ENCODE peak calls at places on chromosomes 3 and 15, in six cellular contexts. One of them, this sample, is unnamed.

GRCh38 chr3:38331257-38332022 is 15.1 kb upstream of the XYLB start:
- DNase-seq in testis: no peak
- DNase-seq in lower lobe of right lung: no peak
- DNase-seq in cardiac muscle cell: no peak
- DNase-seq in adrenal gland: no peak
- DNase-seq in hepatocyte: no peak
- DNase-seq in this sample: no peak

GRCh38 chr15:39242345-39242744 is 338.5 kb upstream of the THBS1 start:
- DNase-seq in hepatocyte: no peak
- DNase-seq in testis: no peak
- DNase-seq in lower lobe of right lung: no peak
- DNase-seq in cardiac muscle cell: no peak
- DNase-seq in adrenal gland: no peak
- DNase-seq in this sample: no peak

GRCh38 chr15:35485411-35485810 is 60.6 kb downstream of the DPH6 start:
- DNase-seq in lower lobe of right lung: no peak
- DNase-seq in cardiac muscle cell: no peak
- DNase-seq in adrenal gland: no peak
- DNase-seq in hepatocyte: no peak
- DNase-seq in testis: no peak
- DNase-seq in this sample: no peak

GRCh38 chr3:172170841-172171240 is 131.5 kb downstream of the FNDC3B start:
- DNase-seq in hepatocyte: no peak
- DNase-seq in testis: no peak
- DNase-seq in lower lobe of right lung: no peak
- DNase-seq in cardiac muscle cell: no peak
- DNase-seq in adrenal gland: no peak
- DNase-seq in this sample: no peak

GRCh38 chr3:47536967-47537366 is 23.5 kb upstream of the ELP6 start:
- DNase-seq in hepatocyte: no peak
- DNase-seq in adrenal gland: no peak
- DNase-seq in lower lobe of right lung: no peak
- DNase-seq in testis: no peak
- DNase-seq in cardiac muscle cell: no peak
- DNase-seq in this sample: no peak

GRCh38 chr15:28024889-28025250 is 74.2 kb downstream of the OCA2 start:
- DNase-seq in cardiac muscle cell: no peak
- DNase-seq in testis: no peak
- DNase-seq in hepatocyte: no peak
- DNase-seq in adrenal gland: no peak
- DNase-seq in lower lobe of right lung: no peak
- DNase-seq in this sample: no peak

GRCh38 chr3:144590854-144591253 is 619.2 kb downstream of the DIPK2A start:
- DNase-seq in cardiac muscle cell: no peak
- DNase-seq in hepatocyte: peak; percentile 5
- DNase-seq in adrenal gland: no peak
- DNase-seq in lower lobe of right lung: no peak
- DNase-seq in testis: no peak
- DNase-seq in this sample: no peak

GRCh38 chr3:141784096-141784495 is 20.9 kb downstream of the GRK7 start:
- DNase-seq in lower lobe of right lung: no peak
- DNase-seq in hepatocyte: no peak
- DNase-seq in testis: no peak
- DNase-seq in adrenal gland: no peak
- DNase-seq in cardiac muscle cell: no peak
- DNase-seq in this sample: no peak

GRCh38 chr3:50257990-50258389 is 11.0 kb upstream of the SEMA3B start:
- DNase-seq in hepatocyte: no peak
- DNase-seq in testis: no peak
- DNase-seq in adrenal gland: no peak
- DNase-seq in lower lobe of right lung: no peak
- DNase-seq in cardiac muscle cell: no peak
- DNase-seq in this sample: no peak

GRCh38 chr15:46177219-46177618 is 542.4 kb downstream of the SQOR start:
- DNase-seq in cardiac muscle cell: peak; percentile 2
- DNase-seq in hepatocyte: no peak
- DNase-seq in testis: no peak
- DNase-seq in lower lobe of right lung: no peak
- DNase-seq in adrenal gland: no peak
- DNase-seq in this sample: no peak

GRCh38 chr15:87522997-87523396 is 733.5 kb downstream of the NTRK3 start:
- DNase-seq in hepatocyte: no peak
- DNase-seq in adrenal gland: no peak
- DNase-seq in lower lobe of right lung: no peak
- DNase-seq in testis: no peak
- DNase-seq in cardiac muscle cell: no peak
- DNase-seq in this sample: no peak

GRCh38 chr15:40441736-40442531 is 1.2 kb downstream of the BAHD1 start:
- DNase-seq in testis: peak; percentile 33
- DNase-seq in hepatocyte: peak; percentile 77
- DNase-seq in lower lobe of right lung: no peak
- DNase-seq in adrenal gland: no peak
- DNase-seq in cardiac muscle cell: peak; percentile 59
- DNase-seq in this sample: no peak

GRCh38 chr3:37855363-37855970 is 6.2 kb upstream of the CTDSPL start:
- DNase-seq in lower lobe of right lung: peak; percentile 89
- DNase-seq in cardiac muscle cell: peak; percentile 81
- DNase-seq in adrenal gland: peak; percentile 91
- DNase-seq in hepatocyte: peak; percentile 88
- DNase-seq in testis: peak; percentile 94
- DNase-seq in this sample: peak; percentile 64

GRCh38 chr3:14598143-14598569 is 53.4 kb upstream of the CCDC174 start:
- DNase-seq in adrenal gland: peak; percentile 15
- DNase-seq in lower lobe of right lung: no peak
- DNase-seq in cardiac muscle cell: peak; percentile 66
- DNase-seq in hepatocyte: peak; percentile 70
- DNase-seq in testis: peak; percentile 26
- DNase-seq in this sample: peak; percentile 42

GRCh38 chr3:116886202-116886893 is 176.8 kb downstream of the TUSC7 start:
- DNase-seq in adrenal gland: no peak
- DNase-seq in lower lobe of right lung: no peak
- DNase-seq in hepatocyte: no peak
- DNase-seq in cardiac muscle cell: no peak
- DNase-seq in testis: no peak
- DNase-seq in this sample: no peak

GRCh38 chr3:9377981-9378380 is 15.1 kb downstream of the THUMPD3 start:
- DNase-seq in cardiac muscle cell: no peak
- DNase-seq in testis: no peak
- DNase-seq in lower lobe of right lung: no peak
- DNase-seq in hepatocyte: no peak
- DNase-seq in adrenal gland: no peak
- DNase-seq in this sample: no peak

GRCh38 chr3:128584412-128585020 is 66.1 kb downstream of the RPN1 start:
- DNase-seq in cardiac muscle cell: peak; percentile 71
- DNase-seq in hepatocyte: peak; percentile 71
- DNase-seq in adrenal gland: peak; percentile 80
- DNase-seq in lower lobe of right lung: peak; percentile 79
- DNase-seq in testis: peak; percentile 83
- DNase-seq in this sample: no peak

GRCh38 chr3:45227946-45228345 is 1.9 kb upstream of the TMEM158 start:
- DNase-seq in hepatocyte: peak; percentile 30
- DNase-seq in adrenal gland: no peak
- DNase-seq in cardiac muscle cell: peak; percentile 6
- DNase-seq in testis: no peak
- DNase-seq in lower lobe of right lung: no peak
- DNase-seq in this sample: no peak

GRCh38 chr3:120823156-120823555 is 80.6 kb downstream of the GTF2E1 start:
- DNase-seq in adrenal gland: no peak
- DNase-seq in cardiac muscle cell: no peak
- DNase-seq in hepatocyte: no peak
- DNase-seq in lower lobe of right lung: no peak
- DNase-seq in testis: no peak
- DNase-seq in this sample: no peak

GRCh38 chr3:23198801-23199200 is 4.3 kb upstream of the UBE2E2 start:
- DNase-seq in hepatocyte: no peak
- DNase-seq in testis: no peak
- DNase-seq in adrenal gland: no peak
- DNase-seq in lower lobe of right lung: no peak
- DNase-seq in cardiac muscle cell: no peak
- DNase-seq in this sample: no peak

GRCh38 chr3:11720220-11721113 is 76.8 kb upstream of the VGLL4 start:
- DNase-seq in cardiac muscle cell: peak; percentile 68
- DNase-seq in adrenal gland: peak; percentile 76
- DNase-seq in hepatocyte: peak; percentile 89
- DNase-seq in testis: peak; percentile 64
- DNase-seq in lower lobe of right lung: peak; percentile 88
- DNase-seq in this sample: peak; percentile 66

GRCh38 chr15:101028321-101028720 is 109.2 kb downstream of the LRRK1 start:
- DNase-seq in hepatocyte: no peak
- DNase-seq in adrenal gland: no peak
- DNase-seq in lower lobe of right lung: no peak
- DNase-seq in cardiac muscle cell: no peak
- DNase-seq in testis: no peak
- DNase-seq in this sample: no peak
- H3K36me3 ChIP-seq in hepatocyte: no peaks in the 10 kb centered on the region
- H3K36me3 ChIP-seq in adrenal gland: peaks cover 7% of the 10 kb centered on the region
- H3K36me3 ChIP-seq in lower lobe of right lung: peaks cover 61% of the 10 kb centered on the region
- H3K36me3 ChIP-seq in cardiac muscle cell: no peaks in the 10 kb centered on the region
- H3K36me3 ChIP-seq in testis: no peaks in the 10 kb centered on the region
- H3K36me3 ChIP-seq in this sample: no peaks in the 10 kb centered on the region

DNA sequence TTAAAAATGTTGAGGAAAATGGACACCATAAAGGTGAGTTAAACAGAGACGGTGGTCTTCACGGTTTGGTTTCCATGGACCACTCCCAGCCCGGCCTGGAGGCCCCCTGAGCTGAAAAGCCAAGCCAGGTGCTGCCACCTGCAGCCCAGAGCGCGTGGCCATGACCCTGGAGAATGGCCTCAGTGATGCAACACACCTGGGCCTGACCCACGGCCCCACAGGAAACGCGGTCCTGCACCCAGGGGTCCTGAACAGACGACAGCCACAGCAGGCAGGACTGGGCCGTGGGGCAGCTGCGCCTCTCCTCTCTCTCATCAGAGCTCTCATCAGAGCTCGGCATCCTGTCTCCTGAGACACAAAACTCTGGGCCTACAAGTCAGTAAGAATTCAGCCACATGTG is 64.1 kb downstream of the NIPA2 start:
- DNase-seq in testis: no peak
- DNase-seq in hepatocyte: no peak
- DNase-seq in lower lobe of right lung: no peak
- DNase-seq in adrenal gland: no peak
- DNase-seq in cardiac muscle cell: no peak
- DNase-seq in this sample: no peak
- H3K36me3 ChIP-seq in testis: no peaks in the 10 kb centered on the region
- H3K36me3 ChIP-seq in hepatocyte: no peaks in the 10 kb centered on the region
- H3K36me3 ChIP-seq in lower lobe of right lung: peaks cover 99% of the 10 kb centered on the region
- H3K36me3 ChIP-seq in adrenal gland: peaks cover 46% of the 10 kb centered on the region
- H3K36me3 ChIP-seq in cardiac muscle cell: peaks cover 14% of the 10 kb centered on the region
- H3K36me3 ChIP-seq in this sample: no peaks in the 10 kb centered on the region

GRCh38 chr3:66406841-66407240 is 94.0 kb downstream of the LRIG1 start:
- DNase-seq in cardiac muscle cell: no peak
- DNase-seq in testis: no peak
- DNase-seq in hepatocyte: no peak
- DNase-seq in lower lobe of right lung: no peak
- DNase-seq in adrenal gland: no peak
- DNase-seq in this sample: no peak

GRCh38 chr3:66407281-66408218 is 93.3 kb downstream of the LRIG1 start:
- DNase-seq in cardiac muscle cell: peak; percentile 58
- DNase-seq in hepatocyte: peak; percentile 74
- DNase-seq in adrenal gland: peak; percentile 75
- DNase-seq in testis: peak; percentile 80
- DNase-seq in lower lobe of right lung: peak; percentile 75
- DNase-seq in this sample: peak; percentile 71

GRCh38 chr3:66404903-66405700 is 95.7 kb downstream of the LRIG1 start:
- DNase-seq in testis: no peak
- DNase-seq in lower lobe of right lung: no peak
- DNase-seq in hepatocyte: no peak
- DNase-seq in adrenal gland: no peak
- DNase-seq in cardiac muscle cell: no peak
- DNase-seq in this sample: no peak

GRCh38 chr3:66405701-66406091 is 95.1 kb downstream of the LRIG1 start:
- DNase-seq in lower lobe of right lung: no peak
- DNase-seq in testis: no peak
- DNase-seq in hepatocyte: no peak
- DNase-seq in adrenal gland: peak; percentile 26
- DNase-seq in cardiac muscle cell: no peak
- DNase-seq in this sample: no peak

DNA sequence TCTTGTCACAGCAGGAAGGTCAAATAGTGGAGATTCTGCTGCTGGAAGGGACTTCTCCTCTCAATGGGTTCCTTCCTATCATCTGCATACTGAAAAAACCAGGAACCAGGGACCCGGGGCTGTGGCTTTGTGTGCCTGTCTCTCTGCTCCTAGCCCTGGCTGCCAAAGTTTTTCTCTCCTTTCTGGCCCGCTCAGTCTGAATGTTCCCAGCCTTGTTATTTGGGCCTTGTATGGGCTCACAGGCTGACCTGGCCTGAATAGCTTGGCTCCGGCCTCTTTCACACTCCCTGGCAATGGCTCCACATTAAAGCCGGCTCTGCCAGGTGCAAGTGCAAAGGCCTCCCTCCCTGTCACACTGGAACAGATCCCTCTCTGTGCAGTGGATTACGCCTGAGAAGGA is 94.6 kb downstream of the LRIG1 start:
- DNase-seq in lower lobe of right lung: no peak
- DNase-seq in hepatocyte: no peak
- DNase-seq in adrenal gland: no peak
- DNase-seq in testis: peak; percentile 49
- DNase-seq in cardiac muscle cell: no peak
- DNase-seq in this sample: no peak
- H3K36me3 ChIP-seq in lower lobe of right lung: peaks cover 73% of the 10 kb centered on the region
- H3K36me3 ChIP-seq in hepatocyte: no peaks in the 10 kb centered on the region
- H3K36me3 ChIP-seq in adrenal gland: no peaks in the 10 kb centered on the region
- H3K36me3 ChIP-seq in testis: no peaks in the 10 kb centered on the region
- H3K36me3 ChIP-seq in cardiac muscle cell: peaks cover 3% of the 10 kb centered on the region
- H3K36me3 ChIP-seq in this sample: peaks cover 79% of the 10 kb centered on the region

DNA sequence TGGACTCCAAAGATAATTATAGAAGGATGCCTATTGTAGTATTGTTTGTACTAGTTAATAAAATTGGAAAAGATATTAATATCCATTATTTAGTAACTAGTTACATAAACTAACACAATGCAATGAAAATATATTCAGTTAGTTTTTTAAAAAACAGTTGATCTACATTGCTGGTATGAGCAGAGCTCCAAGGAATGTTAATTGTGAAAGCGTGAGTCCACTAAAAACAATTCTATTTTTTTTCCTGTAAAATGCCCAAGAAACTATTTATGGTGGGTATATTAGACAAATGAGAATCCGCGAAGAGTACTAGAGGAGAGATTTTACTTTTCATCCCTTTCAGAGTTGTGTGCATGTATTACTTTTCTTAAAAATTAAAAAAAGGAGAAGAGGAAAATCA is 104.3 kb downstream of the MCTP2 start:
- DNase-seq in adrenal gland: no peak
- DNase-seq in testis: no peak
- DNase-seq in cardiac muscle cell: no peak
- DNase-seq in lower lobe of right lung: no peak
- DNase-seq in hepatocyte: no peak
- DNase-seq in this sample: no peak
- H3K36me3 ChIP-seq in adrenal gland: no peaks in the 10 kb centered on the region
- H3K36me3 ChIP-seq in testis: no peaks in the 10 kb centered on the region
- H3K36me3 ChIP-seq in cardiac muscle cell: no peaks in the 10 kb centered on the region
- H3K36me3 ChIP-seq in lower lobe of right lung: no peaks in the 10 kb centered on the region
- H3K36me3 ChIP-seq in hepatocyte: peaks cover 4% of the 10 kb centered on the region
- H3K36me3 ChIP-seq in this sample: no peaks in the 10 kb centered on the region

DNA sequence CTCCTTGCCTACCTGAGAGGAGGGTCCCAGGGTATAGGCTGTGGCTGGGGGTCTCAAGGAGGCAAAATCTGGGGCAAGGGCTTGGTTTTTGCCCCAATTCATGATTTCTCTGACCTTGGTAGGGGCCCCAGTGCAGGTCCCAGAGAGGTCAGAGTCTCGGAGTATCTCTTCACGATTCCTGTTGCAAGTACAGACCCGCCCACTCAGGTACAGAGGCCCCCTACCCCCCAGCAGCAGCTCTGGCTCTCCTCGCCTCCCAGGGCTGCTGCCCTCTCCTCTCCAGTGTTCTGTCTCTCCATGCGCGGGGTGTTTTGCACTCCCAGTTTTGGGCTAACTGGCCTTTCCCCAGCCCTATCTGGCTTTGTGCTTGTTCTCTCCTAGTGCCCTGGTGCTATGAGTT is 5.4 kb upstream of the JMJD7 start:
- DNase-seq in adrenal gland: no peak
- DNase-seq in cardiac muscle cell: no peak
- DNase-seq in hepatocyte: no peak
- DNase-seq in testis: no peak
- DNase-seq in lower lobe of right lung: no peak
- DNase-seq in this sample: no peak
- H3K36me3 ChIP-seq in adrenal gland: peaks cover 78% of the 10 kb centered on the region
- H3K36me3 ChIP-seq in cardiac muscle cell: peaks cover 58% of the 10 kb centered on the region
- H3K36me3 ChIP-seq in hepatocyte: no peaks in the 10 kb centered on the region
- H3K36me3 ChIP-seq in testis: no peaks in the 10 kb centered on the region
- H3K36me3 ChIP-seq in lower lobe of right lung: peaks cover 82% of the 10 kb centered on the region
- H3K36me3 ChIP-seq in this sample: peaks cover 28% of the 10 kb centered on the region

This sample was measured in CD4-positive, alpha-beta memory T cell.